ENCODE peak calls at places on chromosomes 16 and 17, in ten cellular contexts. B, D, U, K, E, T, M, O, J and S are unnamed samples.

GRCh38 chr17:46853896-46854444 is 2.6 kb downstream of the WNT9B start:
- DNase-seq in K (no peak), T (no peak), B (no peak), D (no peak), O (no peak), U (no peak), M (no peak), E (peak; percentile 79), J (no peak), S (no peak)

GRCh38 chr17:9887521-9887920 is 17.6 kb downstream of the RCVRN start:
- DNase-seq in U (no peak), O (no peak), E (no peak), T (no peak), D (no peak), M (no peak), K (no peak), J (no peak), B (no peak), S (no peak)

GRCh38 chr17:4108397-4108796 is 34.4 kb downstream of the ZZEF1 start:
- DNase-seq in U (no peak), K (no peak), E (no peak), O (no peak), B (no peak), M (no peak), T (no peak), D (no peak), J (no peak), S (no peak)

GRCh38 chr17:3555189-3555796 is 2.3 kb downstream of the TRPV3 start:
- DNase-seq in J (no peak), T (no peak), U (no peak), O (no peak), E (no peak), D (no peak), K (no peak), B (no peak), M (no peak), S (no peak)

GRCh38 chr16:66324785-66325184 is 41.7 kb upstream of the CDH5 start:
- DNase-seq in K (no peak), B (no peak), M (no peak), O (no peak), T (no peak), U (no peak), D (no peak), E (peak; percentile 80), J (no peak), S (no peak)

GRCh38 chr16:53433509-53433908 is 762 bp upstream of the RBL2 start:
- DNase-seq in O (no peak), K (no peak), U (no peak), T (no peak), E (peak; percentile 73), J (no peak), M (no peak), B (peak; percentile 61), D (no peak), S (no peak)

GRCh38 chr17:8056232-8056975 is 17.5 kb downstream of the ALOX15B start:
- DNase-seq in K (no peak), B (peak; percentile 80), J (no peak), E (no peak), U (no peak), M (no peak), T (peak; percentile 57), D (peak; percentile 44), O (peak; percentile 66), S (no peak)

GRCh38 chr16:85749686-85750020 is 1.2 kb downstream of the C16orf74 start:
- DNase-seq in B (no peak), E (no peak), K (no peak), J (no peak), O (no peak), D (no peak), T (peak; percentile 27), U (no peak), M (no peak), S (no peak)

GRCh38 chr17:56661906-56662305 is 68.4 kb downstream of the NOG start:
- DNase-seq in T (no peak), U (no peak), O (no peak), M (no peak), E (no peak), K (no peak), B (no peak), J (no peak), D (no peak), S (no peak)

GRCh38 chr17:78316867-78317816 is 42.7 kb downstream of the SOCS3 start:
- DNase-seq in U (peak; percentile 34), E (peak; percentile 91), O (no peak), B (peak; percentile 82), K (no peak), T (peak; percentile 84), J (no peak), D (no peak), M (no peak), S (no peak)

GRCh38 chr17:78316115-78316866 is 43.6 kb downstream of the SOCS3 start:
- DNase-seq in M (no peak), U (peak; percentile 48), D (no peak), O (no peak), K (no peak), B (no peak), T (no peak), E (peak; percentile 32), J (no peak), S (no peak)

GRCh38 chr17:78313735-78314648 is 45.9 kb downstream of the SOCS3 start:
- DNase-seq in K (peak; percentile 74), O (no peak), U (peak; percentile 82), M (no peak), B (peak; percentile 86), E (peak; percentile 95), T (peak; percentile 92), D (peak; percentile 84), J (peak; percentile 78), S (peak; percentile 76)

GRCh38 chr17:78315355-78316114 is 44.3 kb downstream of the SOCS3 start:
- DNase-seq in B (peak; percentile 82), U (peak; percentile 85), M (peak; percentile 84), T (peak; percentile 83), K (no peak), E (peak; percentile 55), O (peak; percentile 87), J (peak; percentile 88), D (peak; percentile 90), S (peak; percentile 18)

DNA sequence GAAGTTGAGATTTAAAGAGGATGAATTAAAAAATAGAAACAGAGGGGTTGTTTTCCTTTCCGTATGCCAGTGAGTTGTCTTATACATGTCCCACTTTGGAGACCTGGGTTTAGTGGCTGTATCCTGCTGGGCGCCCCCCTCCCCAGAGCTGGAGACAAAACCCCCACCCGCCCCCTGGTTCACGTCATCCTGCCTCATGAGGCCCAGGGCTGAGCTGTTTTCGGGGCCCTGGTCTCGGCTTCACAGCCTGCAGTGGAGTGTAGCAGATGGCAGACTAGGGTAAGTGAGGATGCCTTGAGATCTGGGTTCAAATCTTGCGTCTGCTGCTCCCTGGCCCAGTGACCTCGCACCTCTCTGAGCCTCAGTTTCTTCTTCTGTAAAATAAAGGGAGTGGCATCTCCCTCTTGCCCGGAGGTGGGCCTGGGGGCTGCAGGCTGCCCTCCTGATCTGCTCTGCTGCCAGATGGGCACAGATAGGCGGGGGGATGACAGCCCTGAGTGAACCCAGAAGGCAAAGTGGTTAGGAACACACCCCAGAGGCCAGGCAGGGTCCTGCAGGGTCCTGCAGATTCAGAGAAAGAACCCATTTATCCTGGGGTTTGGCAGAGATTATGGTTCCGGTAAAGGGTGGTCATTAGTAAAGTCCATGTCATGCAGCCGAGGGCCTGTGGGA is 45.1 kb downstream of the SOCS3 start:
- DNase-seq in M (no peak), E (no peak), D (no peak), T (no peak), O (no peak), B (no peak), J (no peak), U (peak; percentile 44), K (no peak), S (no peak)
- H3K4me3 ChIP-seq in M (peak overlapping the region; percentile 80), E (no peak overlapping the region), D (no peak overlapping the region), T (no peak overlapping the region), O (no peak overlapping the region), B (no peak overlapping the region), J (no peak overlapping the region), U (no peak overlapping the region), K (no peak overlapping the region), S (no peak overlapping the region)

GRCh38 chr16:89530401-89531381 is 22.5 kb downstream of the SPG7 start:
- DNase-seq in U (no peak), K (no peak), T (no peak), B (no peak), E (no peak), J (no peak), D (no peak), O (no peak), M (no peak), S (no peak)
- H3K4me3 ChIP-seq in U (no peak overlapping the region), K (no peak overlapping the region), T (no peak overlapping the region), B (no peak overlapping the region), E (no peak overlapping the region), J (no peak overlapping the region), D (no peak overlapping the region), O (no peak overlapping the region), M (no peak overlapping the region), S (no peak overlapping the region)

GRCh38 chr16:47732806-47733150 is 271.6 kb downstream of the PHKB start:
- DNase-seq in E (peak; percentile 55), T (no peak), J (no peak), U (no peak), O (no peak), B (no peak), M (no peak), K (no peak), D (no peak), S (no peak)
- H3K4me3 ChIP-seq in E (no peak overlapping the region), T (no peak overlapping the region), J (no peak overlapping the region), U (no peak overlapping the region), O (no peak overlapping the region), B (no peak overlapping the region), M (no peak overlapping the region), K (no peak overlapping the region), D (no peak overlapping the region), S (no peak overlapping the region)

GRCh38 chr17:58002558-58002957 is 4.5 kb downstream of the SRSF1 start:
- DNase-seq in D (no peak), E (no peak), K (no peak), B (no peak), O (no peak), M (no peak), U (no peak), T (no peak), J (no peak), S (no peak)
- H3K4me3 ChIP-seq in D (no peak overlapping the region), E (no peak overlapping the region), K (no peak overlapping the region), B (no peak overlapping the region), O (no peak overlapping the region), M (no peak overlapping the region), U (no peak overlapping the region), T (no peak overlapping the region), J (no peak overlapping the region), S (no peak overlapping the region)

DNA sequence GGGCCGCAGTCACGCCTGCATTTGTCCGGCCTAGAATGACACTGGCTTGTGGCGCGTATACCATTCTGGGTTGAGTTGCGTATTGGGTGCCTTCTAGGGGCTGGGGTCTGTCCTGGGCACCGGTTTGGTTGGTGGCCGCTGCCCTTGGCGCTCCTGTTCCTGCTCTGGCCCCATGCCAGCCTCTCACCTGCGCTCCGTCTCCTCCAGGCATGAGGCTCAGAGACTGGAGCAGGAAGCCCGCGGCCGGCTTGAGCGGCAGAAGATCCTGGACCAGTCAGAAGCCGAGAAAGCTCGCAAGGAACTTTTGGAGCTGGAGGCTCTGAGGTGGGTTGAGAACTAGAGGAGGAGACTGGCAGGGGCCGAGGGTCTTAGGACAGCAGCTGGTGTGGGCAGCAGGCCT is 17.4 kb downstream of the CDIPT start:
- DNase-seq in B (peak; percentile 55), E (no peak), U (no peak), K (no peak), T (no peak), J (no peak), O (no peak), M (no peak), D (no peak), S (no peak)
- H3K4me3 ChIP-seq in B (no peak overlapping the region), E (no peak overlapping the region), U (no peak overlapping the region), K (no peak overlapping the region), T (no peak overlapping the region), J (no peak overlapping the region), O (no peak overlapping the region), M (no peak overlapping the region), D (no peak overlapping the region), S (no peak overlapping the region)